ENCODE peak calls at places on chromosome 1, in six cellular contexts. N is non-pigmented ciliary epithelial cell, Q is T-helper 9 cell, C is omental fat pad, E is fibroblast of the aortic adventitia, I is HFF-Myc. W is an unnamed sample.

GRCh38 chr1:31159869-31160611 is 79.6 kb downstream of the NKAIN1 start:
- DNase-seq in N (no peak), Q (no peak), C (no peak), E (no peak), I (no peak), W (no peak)

GRCh38 chr1:116292929-116293725 is 79.9 kb upstream of the ATP1A1 start:
- DNase-seq in N (no peak), Q (no peak), C (no peak), E (no peak), I (no peak), W (no peak)

GRCh38 chr1:192627901-192628300 is 8.0 kb upstream of the RGS13 start:
- DNase-seq in N (no peak), Q (no peak), C (no peak), E (no peak), I (no peak), W (no peak)

GRCh38 chr1:160097196-160097910 is 1.1 kb downstream of the IGSF8 start:
- DNase-seq in N (no peak), Q (no peak), C (no peak), E (no peak), I (no peak), W (no peak)

GRCh38 chr1:77882411-77882810 is 6.0 kb upstream of the NEXN start:
- DNase-seq in N (no peak), Q (no peak), C (no peak), E (no peak), I (no peak), W (no peak)

GRCh38 chr1:9451086-9451485 is 88.2 kb upstream of the SLC25A33 start:
- DNase-seq in N (no peak), Q (no peak), C (no peak), E (no peak), I (no peak), W (no peak)

GRCh38 chr1:23194119-23194984 is 22.9 kb downstream of the HTR1D start:
- DNase-seq in N (peak), Q (no peak), C (no peak), E (peak), I (peak), W (no peak)

GRCh38 chr1:3174487-3175247 is 105.7 kb downstream of the PRDM16 start:
- DNase-seq in N (no peak), Q (no peak), C (no peak), E (peak), I (no peak), W (no peak)

GRCh38 chr1:47262787-47263413 is 30.9 kb upstream of the TAL1 start:
- DNase-seq in N (no peak), Q (peak), C (no peak), E (peak), I (peak), W (peak)

GRCh38 chr1:30648408-30649000 is 74.9 kb downstream of the MATN1 start:
- DNase-seq in N (no peak), Q (no peak), C (no peak), E (no peak), I (no peak), W (no peak)

GRCh38 chr1:219749370-219749769 is 136.5 kb upstream of the ZC3H11B start:
- DNase-seq in N (no peak), Q (no peak), C (no peak), E (no peak), I (no peak), W (no peak)

GRCh38 chr1:55702064-55702463 is 486.9 kb upstream of the USP24 start:
- DNase-seq in N (no peak), Q (no peak), C (no peak), E (peak), I (no peak), W (no peak)

GRCh38 chr1:158179301-158180041 is 1.2 kb upstream of the CD1D start:
- DNase-seq in N (no peak), Q (no peak), C (no peak), E (no peak), I (no peak), W (no peak)

W was measured in effector memory CD8-positive, alpha-beta T cell.